ENCODE peak calls at places on chromosome 21, in five cellular contexts. One of them, this sample, is unnamed.

GRCh38 chr21:32538147-32538792 is 47.1 kb downstream of the TCP10L start:
- DNase-seq in posterior vena cava: no peak
- DNase-seq in HEK293T: no peak
- DNase-seq in Panc1: no peak
- DNase-seq in NCI-H1694 treated with DMSO at 0.1 percent for 48 hours: no peak
- DNase-seq in this sample: no peak

GRCh38 chr21:33411949-33412430 is 8.8 kb downstream of the IFNGR2 start:
- DNase-seq in posterior vena cava: no peak
- DNase-seq in HEK293T: no peak
- DNase-seq in Panc1: no peak
- DNase-seq in NCI-H1694 treated with DMSO at 0.1 percent for 48 hours: no peak
- DNase-seq in this sample: no peak

GRCh38 chr21:16309250-16309971 is 579.6 kb downstream of the USP25 start:
- DNase-seq in posterior vena cava: no peak
- DNase-seq in HEK293T: no peak
- DNase-seq in Panc1: no peak
- DNase-seq in NCI-H1694 treated with DMSO at 0.1 percent for 48 hours: no peak
- DNase-seq in this sample: no peak

GRCh38 chr21:16794944-16795343 is 717.9 kb upstream of the CXADR start:
- DNase-seq in posterior vena cava: no peak
- DNase-seq in HEK293T: no peak
- DNase-seq in Panc1: peak
- DNase-seq in NCI-H1694 treated with DMSO at 0.1 percent for 48 hours: no peak
- DNase-seq in this sample: no peak

GRCh38 chr21:15064576-15065380 is at the start of gene NRIP1:
- DNase-seq in posterior vena cava: peak
- DNase-seq in HEK293T: peak
- DNase-seq in Panc1: no peak
- DNase-seq in NCI-H1694 treated with DMSO at 0.1 percent for 48 hours: no peak
- DNase-seq in this sample: peak

GRCh38 chr21:32861871-32862270 is 90.3 kb upstream of the PAXBP1 start:
- DNase-seq in posterior vena cava: no peak
- DNase-seq in HEK293T: no peak
- DNase-seq in Panc1: no peak
- DNase-seq in NCI-H1694 treated with DMSO at 0.1 percent for 48 hours: no peak
- DNase-seq in this sample: no peak

GRCh38 chr21:45533731-45534571 is 8.3 kb downstream of the SLC19A1 start:
- DNase-seq in posterior vena cava: peak
- DNase-seq in HEK293T: no peak
- DNase-seq in Panc1: no peak
- DNase-seq in NCI-H1694 treated with DMSO at 0.1 percent for 48 hours: no peak
- DNase-seq in this sample: no peak

GRCh38 chr21:44903689-44904088 is 17.0 kb downstream of the ITGB2 start:
- DNase-seq in posterior vena cava: no peak
- DNase-seq in HEK293T: no peak
- DNase-seq in Panc1: no peak
- DNase-seq in NCI-H1694 treated with DMSO at 0.1 percent for 48 hours: no peak
- DNase-seq in this sample: no peak

GRCh38 chr21:46561448-46562095 is 43.3 kb downstream of the S100B start:
- DNase-seq in posterior vena cava: no peak
- DNase-seq in HEK293T: no peak
- DNase-seq in Panc1: no peak
- DNase-seq in NCI-H1694 treated with DMSO at 0.1 percent for 48 hours: no peak
- DNase-seq in this sample: no peak

GRCh38 chr21:45241357-45241756 is 46.3 kb downstream of the POFUT2 start:
- DNase-seq in posterior vena cava: no peak
- DNase-seq in HEK293T: no peak
- DNase-seq in Panc1: no peak
- DNase-seq in NCI-H1694 treated with DMSO at 0.1 percent for 48 hours: no peak
- DNase-seq in this sample: no peak

GRCh38 chr21:32334980-32335471 is 36.4 kb downstream of the MRAP start:
- DNase-seq in posterior vena cava: no peak
- DNase-seq in HEK293T: no peak
- DNase-seq in Panc1: no peak
- DNase-seq in NCI-H1694 treated with DMSO at 0.1 percent for 48 hours: peak
- DNase-seq in this sample: peak

GRCh38 chr21:35099310-35099709 is 50.2 kb upstream of the RUNX1 start:
- DNase-seq in posterior vena cava: no peak
- DNase-seq in HEK293T: no peak
- DNase-seq in Panc1: no peak
- DNase-seq in NCI-H1694 treated with DMSO at 0.1 percent for 48 hours: no peak
- DNase-seq in this sample: no peak

GRCh38 chr21:44370027-44370735 is 16.8 kb downstream of the TRPM2 start:
- DNase-seq in posterior vena cava: peak
- DNase-seq in HEK293T: peak
- DNase-seq in Panc1: no peak
- DNase-seq in NCI-H1694 treated with DMSO at 0.1 percent for 48 hours: peak
- DNase-seq in this sample: peak

GRCh38 chr21:41195311-41195710 is 27.4 kb downstream of the BACE2 start:
- DNase-seq in posterior vena cava: no peak
- DNase-seq in HEK293T: no peak
- DNase-seq in Panc1: no peak
- DNase-seq in NCI-H1694 treated with DMSO at 0.1 percent for 48 hours: no peak
- DNase-seq in this sample: no peak

GRCh38 chr21:44989538-44989888 is 49.7 kb downstream of the SLX9 start:
- DNase-seq in posterior vena cava: no peak
- DNase-seq in HEK293T: no peak
- DNase-seq in Panc1: no peak
- DNase-seq in NCI-H1694 treated with DMSO at 0.1 percent for 48 hours: no peak
- DNase-seq in this sample: no peak

GRCh38 chr21:17351766-17352165 is 161.1 kb upstream of the CXADR start:
- DNase-seq in posterior vena cava: no peak
- DNase-seq in HEK293T: no peak
- DNase-seq in Panc1: no peak
- DNase-seq in NCI-H1694 treated with DMSO at 0.1 percent for 48 hours: no peak
- DNase-seq in this sample: no peak

GRCh38 chr21:42171091-42172053 is 47.6 kb upstream of the ABCG1 start:
- DNase-seq in posterior vena cava: peak
- DNase-seq in HEK293T: no peak
- DNase-seq in Panc1: no peak
- DNase-seq in NCI-H1694 treated with DMSO at 0.1 percent for 48 hours: no peak
- DNase-seq in this sample: no peak

GRCh38 chr21:46058339-46059145 is 39.4 kb upstream of the COL6A2 start:
- DNase-seq in posterior vena cava: peak
- DNase-seq in HEK293T: no peak
- DNase-seq in Panc1: no peak
- DNase-seq in NCI-H1694 treated with DMSO at 0.1 percent for 48 hours: no peak
- DNase-seq in this sample: no peak

GRCh38 chr21:45051580-45052434 is 22.6 kb upstream of the ADARB1 start:
- DNase-seq in posterior vena cava: peak
- DNase-seq in HEK293T: no peak
- DNase-seq in Panc1: no peak
- DNase-seq in NCI-H1694 treated with DMSO at 0.1 percent for 48 hours: no peak
- DNase-seq in this sample: no peak

GRCh38 chr21:18049461-18049860 is 195.2 kb upstream of the CHODL start:
- DNase-seq in posterior vena cava: no peak
- DNase-seq in HEK293T: no peak
- DNase-seq in Panc1: no peak
- DNase-seq in NCI-H1694 treated with DMSO at 0.1 percent for 48 hours: peak
- DNase-seq in this sample: peak

GRCh38 chr21:41164981-41165650 is 2.8 kb upstream of the BACE2 start:
- DNase-seq in posterior vena cava: no peak
- DNase-seq in HEK293T: no peak
- DNase-seq in Panc1: peak
- DNase-seq in NCI-H1694 treated with DMSO at 0.1 percent for 48 hours: no peak
- DNase-seq in this sample: no peak

GRCh38 chr21:31888936-31889371 is 16.1 kb downstream of the HUNK start:
- DNase-seq in posterior vena cava: no peak
- DNase-seq in HEK293T: no peak
- DNase-seq in Panc1: no peak
- DNase-seq in NCI-H1694 treated with DMSO at 0.1 percent for 48 hours: no peak
- DNase-seq in this sample: no peak

GRCh38 chr21:38910390-38911008 is 104.8 kb downstream of the ETS2 start:
- DNase-seq in posterior vena cava: no peak
- DNase-seq in HEK293T: no peak
- DNase-seq in Panc1: no peak
- DNase-seq in NCI-H1694 treated with DMSO at 0.1 percent for 48 hours: no peak
- DNase-seq in this sample: no peak

GRCh38 chr21:26739189-26739588 is 106.0 kb downstream of the ADAMTS1 start:
- DNase-seq in posterior vena cava: no peak
- DNase-seq in HEK293T: no peak
- DNase-seq in Panc1: no peak
- DNase-seq in NCI-H1694 treated with DMSO at 0.1 percent for 48 hours: no peak
- DNase-seq in this sample: no peak

GRCh38 chr21:39373634-39374033 is 24.7 kb upstream of the HMGN1 start:
- DNase-seq in posterior vena cava: no peak
- DNase-seq in HEK293T: peak
- DNase-seq in Panc1: no peak
- DNase-seq in NCI-H1694 treated with DMSO at 0.1 percent for 48 hours: peak
- DNase-seq in this sample: peak

GRCh38 chr21:16755061-16755460 is 757.8 kb upstream of the CXADR start:
- DNase-seq in posterior vena cava: no peak
- DNase-seq in HEK293T: no peak
- DNase-seq in Panc1: no peak
- DNase-seq in NCI-H1694 treated with DMSO at 0.1 percent for 48 hours: no peak
- DNase-seq in this sample: no peak

GRCh38 chr21:28521932-28522826 is 470.5 kb downstream of the LTN1 start:
- DNase-seq in posterior vena cava: peak
- DNase-seq in HEK293T: no peak
- DNase-seq in Panc1: no peak
- DNase-seq in NCI-H1694 treated with DMSO at 0.1 percent for 48 hours: no peak
- DNase-seq in this sample: peak

GRCh38 chr21:35072960-35073359 is 23.9 kb upstream of the RUNX1 start:
- DNase-seq in posterior vena cava: no peak
- DNase-seq in HEK293T: no peak
- DNase-seq in Panc1: no peak
- DNase-seq in NCI-H1694 treated with DMSO at 0.1 percent for 48 hours: no peak
- DNase-seq in this sample: no peak